ENCODE peak calls at places on chromosomes 12 and 14, in eight cellular contexts. G is fibroblast of pulmonary artery; I is kidney; Q is cardiac fibroblast; P is tibial artery; Y is lower leg skin; U is CD8-positive, alpha-beta T cell; R is Panc1. T is an unnamed sample.

GRCh38 chr14:103385994-103386491 is 828 bp downstream of the MARK3 start:
- DNase-seq in Q (no peak), U (no peak), G (peak; percentile 36), Y (no peak), I (peak; percentile 77), P (peak; percentile 71), R (no peak), T (no peak)

GRCh38 chr14:104805326-104805678 is 4.4 kb downstream of the ZBTB42 start:
- DNase-seq in G (peak; percentile 88), Q (peak; percentile 93), I (peak; percentile 90), P (no peak), Y (no peak), U (no peak), R (no peak), T (no peak)

GRCh38 chr12:117491711-117492110 is 130.3 kb upstream of the NOS1 start:
- DNase-seq in Q (no peak), U (no peak), P (no peak), Y (no peak), I (no peak), G (no peak), R (no peak), T (no peak)

GRCh38 chr12:79782197-79782890 is 91.6 kb upstream of the PAWR start:
- DNase-seq in Y (no peak), P (no peak), I (no peak), G (peak; percentile 63), U (no peak), Q (peak; percentile 68), R (no peak), T (no peak)

GRCh38 chr14:96098309-96098998 is 59.3 kb downstream of the C14orf132 start:
- DNase-seq in Y (no peak), U (no peak), Q (peak; percentile 78), I (no peak), R (peak; percentile 15), P (no peak), G (peak; percentile 72), T (peak; percentile 52)

GRCh38 chr12:63875703-63876102 is 31.2 kb downstream of the SRGAP1 start:
- DNase-seq in Q (no peak), Y (no peak), I (no peak), P (no peak), R (no peak), U (no peak), G (no peak), T (no peak)

GRCh38 chr14:100375273-100375962 is 52.3 kb downstream of the SLC25A47 start:
- DNase-seq in I (peak; percentile 96), Y (peak; percentile 61), P (peak; percentile 84), G (peak; percentile 97), Q (peak; percentile 98), U (no peak), R (no peak), T (no peak)

GRCh38 chr12:124916370-124917134 is 2.1 kb upstream of the UBC start:
- DNase-seq in P (peak; percentile 92), G (peak; percentile 92), U (peak; percentile 32), Q (peak; percentile 92), I (no peak), R (no peak), Y (peak; percentile 91), T (peak; percentile 83)

GRCh38 chr12:94534761-94535613 is 75.3 kb upstream of the CEP83 start:
- DNase-seq in Q (no peak), I (no peak), G (no peak), Y (no peak), P (no peak), R (no peak), U (no peak), T (no peak)

GRCh38 chr14:101276309-101277091 is 284.8 kb upstream of the DIO3 start:
- DNase-seq in Y (no peak), Q (no peak), U (no peak), I (no peak), P (no peak), R (no peak), G (no peak), T (no peak)

GRCh38 chr12:29796823-29797263 is 13.1 kb upstream of the TMTC1 start:
- DNase-seq in G (peak; percentile 94), Q (peak; percentile 91), P (peak; percentile 74), R (peak; percentile 5), I (no peak), Y (peak; percentile 46), U (no peak), T (peak; percentile 15)

GRCh38 chr12:120801146-120801545 is 75.5 kb downstream of the ACADS start:
- DNase-seq in U (no peak), Y (no peak), I (no peak), P (no peak), R (no peak), Q (no peak), G (no peak), T (no peak)

GRCh38 chr12:69873429-69873828 is 48.4 kb downstream of the MYRFL start:
- DNase-seq in P (no peak), U (no peak), G (peak; percentile 90), R (no peak), Y (no peak), Q (peak; percentile 75), I (no peak), T (no peak)

GRCh38 chr12:2973566-2973965 is 14.4 kb downstream of the TEAD4 start:
- DNase-seq in I (no peak), Y (no peak), Q (no peak), P (no peak), U (no peak), G (no peak), R (no peak), T (no peak)

GRCh38 chr14:51581017-51581881 is 70.5 kb upstream of the FRMD6 start:
- DNase-seq in Y (no peak), G (peak; percentile 59), Q (peak; percentile 46), I (no peak), P (no peak), R (no peak), U (no peak), T (no peak)

GRCh38 chr14:81632162-81632561 is 98.5 kb upstream of the SEL1L start:
- DNase-seq in G (no peak), U (no peak), P (no peak), R (no peak), I (no peak), Y (no peak), Q (no peak), T (no peak)

GRCh38 chr14:81637639-81638038 is 104.0 kb upstream of the SEL1L start:
- DNase-seq in R (no peak), U (no peak), P (no peak), I (no peak), G (no peak), Y (no peak), Q (no peak), T (no peak)

GRCh38 chr14:81638656-81639055 is 105.0 kb upstream of the SEL1L start:
- DNase-seq in R (no peak), Q (no peak), I (no peak), U (no peak), P (no peak), Y (no peak), G (no peak), T (no peak)

GRCh38 chr14:81633496-81633895 is 99.8 kb upstream of the SEL1L start:
- DNase-seq in P (no peak), G (no peak), Y (no peak), Q (no peak), R (no peak), U (no peak), I (no peak), T (peak; percentile 77)
- H3K4me3 ChIP-seq in P (no peak overlapping the region), G (no peak overlapping the region), Y (no peak overlapping the region), Q (no peak overlapping the region), R (no peak overlapping the region), U (no peak overlapping the region), I (no peak overlapping the region), T (no peak overlapping the region)

DNA sequence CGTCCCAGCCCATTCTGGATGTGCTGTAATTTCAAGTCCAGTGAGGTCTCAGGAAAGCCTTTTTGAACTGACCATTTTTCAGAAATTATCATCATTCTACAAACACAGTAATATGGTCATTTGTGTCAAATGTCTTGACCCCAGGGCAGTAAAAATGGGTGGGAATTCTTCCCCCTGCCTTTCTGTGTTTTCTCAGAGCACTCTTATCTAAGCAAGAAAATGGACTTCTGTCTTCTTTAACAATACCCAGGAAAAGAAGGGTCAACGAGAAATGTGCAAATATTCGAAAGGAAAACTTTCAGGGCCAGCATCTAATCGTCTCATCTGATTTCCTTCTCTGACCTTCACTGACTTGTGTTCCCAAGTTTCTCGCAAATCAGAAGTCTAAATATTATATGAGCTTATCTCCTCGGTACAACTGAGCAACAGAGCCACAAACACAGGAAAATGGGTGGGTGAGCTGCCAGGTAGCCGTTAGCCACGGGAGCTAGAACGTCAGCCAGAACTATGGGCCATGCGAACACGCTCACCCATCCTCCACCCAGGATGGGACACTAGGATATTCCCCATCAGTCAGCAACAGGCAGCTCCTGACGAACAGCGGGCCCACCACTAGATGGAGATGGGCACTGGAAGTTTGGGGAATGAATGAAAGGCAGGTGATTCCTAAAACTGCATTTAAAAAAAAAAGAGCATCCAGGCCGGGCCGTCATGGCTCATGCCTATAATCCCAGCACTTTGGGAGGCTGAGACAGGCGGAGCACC is 57.1 kb downstream of the VWF start:
- DNase-seq in Y (no peak), Q (peak; percentile 60), I (no peak), U (no peak), P (no peak), G (peak; percentile 59), R (peak; percentile 30), T (no peak)
- TF ChIP-seq CTCF in Y (no peak), Q (peak; percentile 48), I (peak; percentile 25), U (no peak), P (peak; percentile 34), G (peak; percentile 59), R (peak; percentile 76), T (peak; percentile 37)

DNA sequence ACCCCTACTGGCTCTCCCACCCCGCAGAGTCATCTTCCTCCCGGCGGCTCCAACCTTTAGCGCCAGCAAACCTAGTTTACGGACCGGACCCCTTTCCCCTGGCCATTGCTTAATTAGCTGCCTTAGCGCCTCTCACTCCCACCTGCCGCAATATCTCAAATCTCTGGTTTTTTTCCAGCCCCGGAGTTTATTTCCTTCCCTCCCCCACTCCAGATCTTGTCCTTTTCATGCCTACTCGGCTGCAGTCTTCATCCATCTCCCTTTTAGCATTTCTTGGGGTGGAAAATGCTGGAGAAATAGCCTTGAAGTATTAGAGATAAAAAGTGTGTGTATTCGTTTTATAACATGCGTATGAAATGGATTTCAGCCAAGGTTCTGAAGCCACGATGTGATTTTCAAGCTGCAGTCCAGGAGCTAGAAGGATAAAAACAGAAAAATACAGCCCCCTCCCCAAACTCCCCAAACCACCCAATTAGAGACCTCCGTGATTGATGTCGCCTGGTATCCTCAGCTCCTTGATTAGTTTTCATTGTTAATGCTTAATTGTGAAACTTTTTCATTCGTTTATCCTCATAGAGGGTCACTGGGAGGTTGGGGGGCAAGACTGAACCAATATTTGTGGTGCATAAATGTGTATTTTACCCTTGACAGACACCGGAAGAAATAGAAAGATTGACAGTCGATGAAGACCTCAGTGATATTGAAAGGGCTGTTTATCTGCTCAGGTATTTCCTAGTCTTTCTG is 1.5 kb downstream of the PPP4R4 start:
- DNase-seq in P (no peak), U (no peak), I (no peak), Y (no peak), R (no peak), Q (no peak), G (no peak), T (no peak)
- H3K4me3 ChIP-seq in P (no peak overlapping the region), U (peak overlapping the region; percentile 23), I (no peak overlapping the region), Y (no peak overlapping the region), R (peak overlapping the region; percentile 37), Q (peak overlapping the region; percentile 29), G (no peak overlapping the region), T (no peak overlapping the region)

GRCh38 chr12:47190905-47191304 is 111.1 kb upstream of the AMIGO2 start:
- DNase-seq in Y (no peak), U (no peak), R (no peak), P (no peak), I (no peak), G (no peak), Q (no peak), T (no peak)
- TF ChIP-seq CTCF in Y (no peak), U (no peak), R (no peak), P (no peak), I (no peak), G (no peak), Q (no peak), T (no peak)